ENCODE peak calls at places on chromosomes 2 and 18, in seven cellular contexts. R is iris pigment epithelial cell, L is fibroblast of lung, V is iPS-NIHi11, Z is IMR-90, D is heart right ventricle, K is neuronal stem cell. P is an unnamed sample.

GRCh38 chr2:176161817-176162626 is 4.9 kb downstream of the HOXD3 start:
- DNase-seq in R (peak), L (peak), V (no peak), Z (peak), D (no peak), K (no peak), P (peak)

GRCh38 chr18:48754559-48754958 is 196.2 kb downstream of the SMAD7 start:
- DNase-seq in R (no peak), L (no peak), V (no peak), Z (no peak), D (no peak), K (no peak), P (no peak)

GRCh38 chr2:3348771-3349170 is 28.8 kb downstream of the EIPR1 start:
- DNase-seq in R (no peak), L (no peak), V (no peak), Z (no peak), D (no peak), K (no peak), P (no peak)

GRCh38 chr2:174332607-174333001 is 2.1 kb upstream of the SP9 start:
- DNase-seq in R (no peak), L (no peak), V (no peak), Z (no peak), D (no peak), K (no peak), P (peak)

GRCh38 chr2:148590613-148591012 is 53.9 kb upstream of the EPC2 start:
- DNase-seq in R (no peak), L (no peak), V (no peak), Z (no peak), D (no peak), K (no peak), P (peak)

GRCh38 chr18:32271649-32272324 is 81.9 kb downstream of the MEP1B start:
- DNase-seq in R (peak), L (peak), V (peak), Z (peak), D (peak), K (no peak), P (peak)

GRCh38 chr2:62526531-62527381 is 20.8 kb upstream of the TMEM17 start:
- DNase-seq in R (no peak), L (no peak), V (peak), Z (no peak), D (no peak), K (no peak), P (no peak)

GRCh38 chr2:240836781-240837467 is 16.9 kb upstream of the KIF1A start:
- DNase-seq in R (peak), L (peak), V (no peak), Z (peak), D (no peak), K (no peak), P (peak)

GRCh38 chr2:17849260-17849659 is 29.2 kb upstream of the KCNS3 start:
- DNase-seq in R (no peak), L (no peak), V (no peak), Z (no peak), D (no peak), K (no peak), P (no peak)

GRCh38 chr2:175855794-175856453 is 146.1 kb downstream of the LNPK start:
- DNase-seq in R (peak), L (peak), V (no peak), Z (peak), D (peak), K (no peak), P (peak)

GRCh38 chr2:188089896-188090295 is 201.8 kb upstream of the GULP1 start:
- DNase-seq in R (peak), L (peak), V (no peak), Z (peak), D (no peak), K (no peak), P (peak)

GRCh38 chr2:150133623-150134022 is 353.8 kb downstream of the RND3 start:
- DNase-seq in R (peak), L (peak), V (peak), Z (peak), D (no peak), K (no peak), P (peak)